ENCODE peak calls at places on chromosome 13, in six cellular contexts. M is neural progenitor cell; C is thoracic aorta; V is tibial artery; N is IMR-90; P is CD8-positive, alpha-beta memory T cell. W is an unnamed sample. For H3K4me1, the result is how much of the 10 kb centered on the place peaks cover.

GRCh38 chr13:67416047-67416925 is 186.2 kb upstream of the PCDH9 start:
- DNase-seq in V (no peak), M (peak), N (peak), C (no peak), P (no peak), W (no peak)

GRCh38 chr13:45838171-45838745 is 13.3 kb downstream of the SIAH3 start:
- DNase-seq in N (no peak), V (no peak), C (no peak), P (no peak), M (no peak), W (no peak)

GRCh38 chr13:38687246-38688229 is 661 bp downstream of the FREM2 start:
- DNase-seq in M (peak), V (no peak), C (no peak), P (no peak), N (no peak), W (peak)

GRCh38 chr13:37479901-37480300 is 118.7 kb downstream of the POSTN start:
- DNase-seq in M (no peak), V (no peak), N (peak), C (no peak), P (no peak), W (no peak)

GRCh38 chr13:62014299-62014698 is 598.6 kb upstream of the PCDH20 start:
- DNase-seq in C (no peak), N (peak), M (no peak), V (no peak), P (no peak), W (no peak)

GRCh38 chr13:42272115-42272756 is at the start of gene AKAP11:
- DNase-seq in P (no peak), C (no peak), M (peak), N (peak), V (peak), W (no peak)

GRCh38 chr13:31409678-31410356 is 210.0 kb downstream of the B3GLCT start:
- DNase-seq in N (no peak), P (no peak), M (peak), V (no peak), C (no peak), W (no peak)

GRCh38 chr13:51733656-51734334 is 70.2 kb downstream of the DHRS12 start:
- DNase-seq in N (peak), M (no peak), C (no peak), P (no peak), V (no peak), W (no peak)

GRCh38 chr13:37295046-37295445 is 189.6 kb upstream of the CSNK1A1L start:
- DNase-seq in M (no peak), N (no peak), C (no peak), P (no peak), V (peak), W (no peak)

GRCh38 chr13:83940742-83941141 is 58.5 kb upstream of the SLITRK1 start:
- DNase-seq in P (no peak), N (no peak), M (no peak), C (no peak), V (no peak), W (no peak)

GRCh38 chr13:104975272-104975671 is 1560.2 kb downstream of the EFNB2 start:
- DNase-seq in V (no peak), N (no peak), M (no peak), P (no peak), C (no peak), W (no peak)

GRCh38 chr13:89982406-89983085 is 1364.9 kb upstream of the MIR17HG start:
- DNase-seq in C (no peak), V (no peak), P (no peak), M (no peak), N (no peak), W (no peak)

GRCh38 chr13:113178070-113178895 is 19.8 kb downstream of the PROZ start:
- DNase-seq in M (no peak), C (no peak), V (no peak), N (peak), P (no peak), W (no peak)

GRCh38 chr13:31913459-31913858 is 118.1 kb upstream of the FRY start:
- DNase-seq in C (no peak), P (no peak), N (no peak), M (no peak), V (no peak), W (no peak)

GRCh38 chr13:111288276-111288675 is 32.2 kb upstream of the TEX29 start:
- DNase-seq in N (no peak), C (no peak), V (no peak), P (no peak), M (no peak), W (no peak)

GRCh38 chr13:26425439-26426358 is 131.8 kb upstream of the WASF3 start:
- DNase-seq in V (no peak), P (no peak), C (no peak), M (no peak), N (peak), W (no peak)

GRCh38 chr13:112103971-112104872 is 37.3 kb downstream of the SOX1 start:
- DNase-seq in P (no peak), M (peak), V (no peak), N (no peak), C (no peak), W (no peak)

GRCh38 chr13:51697181-51697580 is 106.8 kb downstream of the DHRS12 start:
- DNase-seq in M (no peak), V (no peak), N (peak), P (no peak), C (no peak), W (no peak)

GRCh38 chr13:113970810-113971470 is 2.9 kb downstream of the C13orf46 start:
- DNase-seq in N (peak), C (peak), M (no peak), P (no peak), V (no peak), W (no peak)

GRCh38 chr13:46668906-46669525 is 116.0 kb downstream of the LRCH1 start:
- DNase-seq in C (no peak), M (no peak), P (no peak), N (no peak), V (no peak), W (no peak)

GRCh38 chr13:110714798-110715394 is 1.4 kb downstream of the ING1 start:
- DNase-seq in P (no peak), C (no peak), V (peak), M (peak), N (peak), W (peak)

GRCh38 chr13:26246154-26246553 is 7.8 kb upstream of the CDK8 start:
- DNase-seq in C (no peak), N (peak), M (no peak), P (no peak), V (no peak), W (no peak)

GRCh38 chr13:112183544-112184145 is 116.7 kb downstream of the SOX1 start:
- DNase-seq in C (no peak), P (no peak), V (no peak), N (no peak), M (no peak), W (peak)

GRCh38 chr13:20161275-20161950 is 561 bp upstream of the GJA3 start:
- DNase-seq in C (no peak), M (peak), N (no peak), P (peak), V (no peak), W (no peak)

GRCh38 chr13:25687622-25688225 is 315.9 kb downstream of the ATP8A2 start:
- DNase-seq in C (no peak), V (no peak), P (no peak), N (no peak), M (no peak), W (no peak)

GRCh38 chr13:36275190-36276002 is 22.2 kb downstream of the CCDC169 start:
- DNase-seq in P (no peak), C (no peak), M (peak), N (peak), V (peak), W (no peak)

GRCh38 chr13:107367258-107367657 is 799.3 kb upstream of the ARGLU1 start:
- DNase-seq in C (no peak), V (no peak), M (no peak), P (no peak), N (peak), W (no peak)

GRCh38 chr13:58852076-58852475 is 1220.5 kb downstream of the PCDH17 start:
- DNase-seq in M (no peak), N (no peak), P (no peak), C (no peak), V (no peak), W (no peak)

GRCh38 chr13:90302113-90302512 is 1045.4 kb upstream of the MIR17HG start:
- DNase-seq in C (no peak), V (no peak), P (no peak), M (no peak), N (peak), W (no peak)

GRCh38 chr13:87614276-87614675 is 56.9 kb upstream of the SLITRK5 start:
- DNase-seq in P (no peak), C (no peak), M (no peak), N (no peak), V (no peak), W (no peak)

GRCh38 chr13:43054803-43055802 is 31.7 kb downstream of the DNAJC15 start:
- DNase-seq in P (peak), N (peak), C (no peak), M (peak), V (no peak), W (no peak)

GRCh38 chr13:20609145-20609544 is 42.2 kb downstream of the IFT88 start:
- DNase-seq in P (no peak), V (no peak), M (no peak), N (peak), C (no peak), W (no peak)

GRCh38 chr13:73337511-73337910 is 278.7 kb downstream of the KLF5 start:
- DNase-seq in N (no peak), V (no peak), M (no peak), C (no peak), P (no peak), W (no peak)

GRCh38 chr13:76764429-76764828 is 121.8 kb downstream of the KCTD12 start:
- DNase-seq in N (peak), M (no peak), C (no peak), V (peak), P (no peak), W (no peak)

GRCh38 chr13:23866420-23867026 is 22.7 kb downstream of the MIPEP start:
- DNase-seq in V (no peak), P (no peak), N (peak), C (no peak), M (no peak), W (no peak)

GRCh38 chr13:45373116-45373606 is 32.2 kb upstream of the TPT1 start:
- DNase-seq in P (no peak), N (no peak), V (no peak), C (no peak), M (no peak), W (no peak)

GRCh38 chr13:106919093-106919492 is 351.2 kb upstream of the ARGLU1 start:
- DNase-seq in V (no peak), P (no peak), C (no peak), N (no peak), M (no peak), W (no peak)

GRCh38 chr13:19817510-19818158 is 34.9 kb upstream of the PSPC1 start:
- DNase-seq in M (no peak), C (no peak), P (no peak), V (no peak), N (no peak), W (no peak)

GRCh38 chr13:109235901-109236300 is 550.5 kb downstream of the IRS2 start:
- DNase-seq in P (no peak), C (no peak), V (no peak), M (no peak), N (no peak), W (no peak)

DNA sequence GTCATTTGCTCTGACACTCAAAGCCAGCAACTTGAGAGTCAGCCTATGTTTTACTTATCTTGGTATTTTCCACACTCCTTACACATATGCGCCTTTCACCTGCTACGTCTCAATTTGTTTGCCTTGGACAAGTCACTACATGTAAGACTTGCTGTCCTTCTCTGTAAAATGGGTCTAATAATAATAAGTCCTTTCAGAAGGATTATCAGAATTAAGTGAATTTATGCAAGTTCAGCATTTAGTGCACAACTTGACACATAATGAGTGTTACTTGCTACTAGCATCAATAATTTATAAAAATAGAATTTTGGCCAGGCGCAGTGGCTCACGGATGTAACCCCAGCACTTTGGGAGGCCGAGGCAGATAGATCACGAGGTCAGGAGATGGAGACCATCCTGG is 71.1 kb upstream of the UBL3 start:
- DNase-seq in N (no peak), P (no peak), V (no peak), C (no peak), M (no peak), W (no peak)
- H3K4me1 ChIP-seq in N (under half), P (under half), V (under half), C (under half), M (under half), W (under half)

GRCh38 chr13:98174995-98175394 is 2.1 kb downstream of the RNF113B start:
- DNase-seq in M (no peak), P (no peak), C (no peak), V (no peak), N (peak), W (no peak)
- H3K27ac ChIP-seq in M (no peak), P (no peak), C (no peak), V (peak), N (peak), W (no peak)

DNA sequence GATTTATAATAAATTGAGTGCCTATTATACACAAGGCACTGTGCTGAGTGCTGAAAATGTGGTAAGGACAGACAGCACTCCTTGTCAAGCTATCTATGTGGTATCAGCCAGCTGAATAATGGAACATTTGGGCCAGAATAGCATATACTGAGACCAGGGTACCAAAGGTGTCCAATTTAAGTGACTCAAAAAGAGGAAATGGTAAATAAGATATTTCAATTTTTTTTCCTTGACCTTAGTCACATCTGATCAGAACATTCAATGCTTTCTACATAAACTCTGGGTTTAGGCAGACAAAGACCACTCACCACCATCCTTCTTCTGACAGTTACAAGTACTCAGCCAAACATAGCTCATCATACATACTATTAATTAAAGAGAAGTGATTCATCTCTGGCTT is 43.2 kb downstream of the RCBTB2 start:
- DNase-seq in N (no peak), P (no peak), V (no peak), M (no peak), C (no peak), W (no peak)
- H3K4me1 ChIP-seq in N (under half), P (half or more), V (under half), M (under half), C (under half), W (under half)

GRCh38 chr13:48775285-48775684 is 121.6 kb downstream of the CYSLTR2 start:
- DNase-seq in M (no peak), C (no peak), P (no peak), N (peak), V (no peak), W (no peak)
- H3K27ac ChIP-seq in M (no peak), C (no peak), P (no peak), N (no peak), V (no peak), W (no peak)

DNA sequence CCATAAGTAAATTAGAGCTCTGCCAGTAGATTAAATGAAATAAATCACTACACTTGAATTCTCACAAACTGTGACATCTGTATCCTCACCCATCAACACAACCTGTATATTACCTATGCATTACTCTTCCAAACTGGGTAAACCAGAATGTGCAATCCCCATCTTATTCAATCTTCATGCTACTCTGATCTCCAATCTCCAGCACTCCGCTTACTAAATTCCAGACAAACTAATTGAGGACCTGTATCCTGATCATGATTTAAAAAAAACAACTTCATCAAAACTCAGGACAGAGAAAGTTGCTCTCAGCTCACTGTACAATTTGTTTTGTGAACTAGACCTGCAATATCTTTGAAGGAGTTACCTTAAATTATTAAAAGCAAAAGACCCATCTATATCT is 74.4 kb downstream of the FOXO1 start:
- DNase-seq in C (no peak), P (no peak), N (no peak), M (no peak), V (no peak), W (no peak)
- H3K4me1 ChIP-seq in C (half or more), P (half or more), N (under half), M (under half), V (half or more), W (under half)

GRCh38 chr13:28049215-28049614 is 51.2 kb downstream of the FLT3 start:
- DNase-seq in V (no peak), P (no peak), C (no peak), M (no peak), N (no peak), W (no peak)
- H3K27ac ChIP-seq in V (no peak), P (no peak), C (no peak), M (no peak), N (no peak), W (peak)

DNA sequence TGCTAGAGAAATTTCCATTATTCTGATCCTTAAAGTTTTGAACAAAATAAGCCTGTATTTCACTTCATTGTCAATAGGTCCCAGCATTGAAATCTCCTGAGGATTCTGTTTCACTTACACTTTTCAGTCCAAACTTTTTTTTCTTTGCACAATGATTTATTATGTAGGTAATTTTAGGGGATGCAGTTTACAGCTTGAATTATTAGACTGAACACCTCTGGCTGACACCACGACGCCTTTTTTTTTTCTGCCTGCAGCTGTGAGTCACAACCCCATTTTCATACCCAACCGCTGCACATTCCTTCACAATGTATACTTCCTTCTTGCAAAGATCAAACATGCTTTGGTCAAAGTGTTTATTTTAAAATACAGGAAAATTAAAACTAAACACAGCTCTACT is 11.3 kb downstream of the ZIC2 start:
- DNase-seq in P (no peak), V (no peak), N (no peak), C (no peak), M (no peak), W (no peak)
- H3K4me1 ChIP-seq in P (under half), V (under half), N (under half), C (under half), M (half or more), W (under half)

DNA sequence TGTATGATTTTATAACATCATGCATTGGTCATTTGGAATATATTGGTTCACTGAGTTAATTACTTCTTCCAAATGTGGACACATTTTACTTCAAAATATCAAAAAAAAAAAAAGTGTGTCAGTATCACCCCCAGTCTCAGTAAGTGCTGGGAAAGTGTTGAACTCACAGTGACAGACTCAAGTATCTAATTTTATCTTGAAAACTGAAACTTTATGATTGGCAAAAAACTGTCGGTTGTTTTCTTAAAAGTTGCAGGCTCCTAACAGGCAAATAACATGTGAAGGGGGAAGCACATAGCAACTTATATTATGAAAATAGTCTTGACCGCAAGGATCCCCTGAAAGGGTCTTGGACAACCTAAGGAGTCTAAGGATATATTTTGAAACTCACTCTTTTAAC is 33.5 kb upstream of the TPP2 start:
- DNase-seq in M (no peak), V (no peak), C (no peak), N (no peak), P (no peak), W (no peak)
- H3K27ac ChIP-seq in M (no peak), V (no peak), C (no peak), N (no peak), P (no peak), W (no peak)

DNA sequence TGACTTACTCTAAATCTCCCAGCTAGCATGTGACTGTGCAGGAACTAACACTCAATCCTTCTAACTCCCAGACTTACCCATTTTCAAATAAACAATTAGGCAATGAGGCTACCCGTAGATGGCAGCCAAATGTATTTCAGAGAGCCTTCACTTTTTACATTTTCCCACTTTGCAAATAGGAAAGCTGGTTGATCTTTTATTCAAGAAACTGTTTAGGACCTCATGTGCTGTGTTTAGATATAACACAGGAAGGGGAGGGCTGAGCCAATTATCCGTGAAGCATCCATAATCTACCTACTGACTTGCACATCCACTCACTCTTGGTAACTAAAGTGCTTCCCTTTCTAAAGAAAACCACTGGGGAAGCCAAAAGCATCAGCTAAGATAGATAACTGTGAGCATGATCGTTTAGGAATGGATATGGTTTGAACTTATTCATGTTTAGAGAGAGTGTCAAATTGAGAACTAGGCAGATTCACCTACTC is 33.4 kb downstream of the MBNL2 start:
- DNase-seq in M (no peak), N (peak), V (no peak), C (no peak), P (no peak), W (no peak)
- H3K4me1 ChIP-seq in M (under half), N (under half), V (half or more), C (half or more), P (under half), W (under half)